ENCODE peak calls at places on chromosome 1, in nine cellular contexts. O, R, I, J, C, H, U, K and T are unnamed samples.

GRCh38 chr1:155968670-155969069 is 9.7 kb downstream of the ARHGEF2 start:
- DNase-seq in K (no peak), O (no peak), H (no peak), R (no peak), C (no peak), J (no peak), I (peak; percentile 72), U (peak; percentile 86), T (no peak)

GRCh38 chr1:212074313-212074712 is 38.8 kb downstream of the DTL start:
- DNase-seq in I (no peak), K (no peak), R (no peak), C (no peak), H (no peak), O (no peak), J (no peak), U (no peak), T (no peak)

GRCh38 chr1:2257245-2257627 is 29.1 kb downstream of the SKI start:
- DNase-seq in U (no peak), I (no peak), K (no peak), J (no peak), C (no peak), R (no peak), H (no peak), O (peak; percentile 53), T (no peak)

GRCh38 chr1:230681599-230681998 is 32.3 kb downstream of the AGT start:
- DNase-seq in O (no peak), C (peak; percentile 100), J (no peak), U (peak; percentile 84), I (peak; percentile 85), K (no peak), R (peak; percentile 69), H (no peak), T (peak; percentile 81)

GRCh38 chr1:167695756-167696561 is 25.8 kb upstream of the MPZL1 start:
- DNase-seq in R (no peak), U (no peak), K (no peak), I (no peak), C (no peak), O (no peak), H (no peak), J (no peak), T (no peak)

GRCh38 chr1:31458287-31458896 is 45.4 kb downstream of the SERINC2 start:
- DNase-seq in J (no peak), I (no peak), R (no peak), U (no peak), H (no peak), K (no peak), O (no peak), C (no peak), T (no peak)

GRCh38 chr1:204203206-204203767 is 7.0 kb upstream of the KISS1 start:
- DNase-seq in C (peak; percentile 79), O (peak; percentile 14), H (no peak), K (no peak), U (no peak), R (no peak), J (no peak), I (no peak), T (no peak)

GRCh38 chr1:170162385-170163226 is 16.8 kb downstream of the NTMT2 start:
- DNase-seq in J (no peak), C (peak; percentile 23), R (no peak), U (peak; percentile 83), O (peak; percentile 9), H (peak; percentile 26), K (no peak), I (peak; percentile 96), T (no peak)

GRCh38 chr1:183080406-183080805 is 57.2 kb downstream of the LAMC1 start:
- DNase-seq in C (peak; percentile 67), U (peak; percentile 44), O (no peak), I (peak; percentile 76), R (no peak), H (no peak), K (no peak), J (no peak), T (no peak)

GRCh38 chr1:183074215-183074614 is 51.0 kb downstream of the LAMC1 start:
- DNase-seq in J (no peak), C (no peak), O (no peak), H (no peak), K (no peak), R (no peak), U (no peak), I (no peak), T (no peak)

GRCh38 chr1:183079697-183080096 is 56.5 kb downstream of the LAMC1 start:
- DNase-seq in O (no peak), R (no peak), I (no peak), U (no peak), J (no peak), C (peak; percentile 75), H (no peak), K (no peak), T (no peak)

GRCh38 chr1:183075861-183076260 is 52.6 kb downstream of the LAMC1 start:
- DNase-seq in C (peak; percentile 21), U (peak; percentile 54), H (no peak), J (no peak), O (no peak), R (no peak), K (no peak), I (no peak), T (no peak)

DNA sequence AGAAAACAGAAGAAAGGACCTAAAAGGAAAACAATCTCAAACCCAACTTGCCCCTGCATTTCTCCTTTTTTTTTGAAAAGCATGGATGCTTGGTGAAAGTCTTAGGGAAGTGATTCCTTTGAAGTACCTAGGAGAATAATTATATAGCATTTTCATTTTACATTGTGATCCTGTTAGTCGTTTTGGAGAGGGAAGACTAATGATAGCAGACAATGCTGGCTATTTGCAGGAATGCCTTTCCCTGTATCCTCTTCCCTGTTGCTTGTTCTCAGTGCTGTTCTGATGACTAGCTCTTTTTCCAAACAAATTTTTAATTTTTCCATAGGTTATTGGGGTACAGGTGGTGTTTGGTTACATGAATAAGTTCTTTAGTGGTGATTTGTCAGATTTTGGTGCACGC is 53.9 kb downstream of the LAMC1 start:
- DNase-seq in U (no peak), J (no peak), R (no peak), I (no peak), H (no peak), O (no peak), K (no peak), C (no peak), T (no peak)
- H3K4me1 ChIP-seq in U (peaks cover 13% of the 10 kb centered on the region), J (no peaks in the 10 kb centered on the region), R (peaks cover 15% of the 10 kb centered on the region), I (peaks cover 17% of the 10 kb centered on the region), H (peaks cover 2% of the 10 kb centered on the region), O (peaks cover 3% of the 10 kb centered on the region), K (peaks cover 78% of the 10 kb centered on the region), C (peaks cover 31% of the 10 kb centered on the region), T (peaks cover 10% of the 10 kb centered on the region)

GRCh38 chr1:107896946-107897345 is 68.0 kb downstream of the VAV3 start:
- DNase-seq in K (no peak), H (no peak), C (no peak), I (no peak), U (no peak), J (no peak), R (no peak), O (no peak), T (no peak)

GRCh38 chr1:107895403-107896181 is 69.4 kb downstream of the VAV3 start:
- DNase-seq in K (no peak), C (no peak), R (no peak), U (no peak), O (no peak), J (peak; percentile 5), I (no peak), H (no peak), T (no peak)

GRCh38 chr1:107899655-107900054 is 65.3 kb downstream of the VAV3 start:
- DNase-seq in C (no peak), O (no peak), J (no peak), R (no peak), K (no peak), U (no peak), I (no peak), H (no peak), T (peak; percentile 4)

GRCh38 chr1:107897428-107898339 is 67.3 kb downstream of the VAV3 start:
- DNase-seq in C (no peak), O (no peak), H (no peak), I (no peak), R (no peak), U (no peak), J (peak; percentile 2), K (peak; percentile 11), T (no peak)

DNA sequence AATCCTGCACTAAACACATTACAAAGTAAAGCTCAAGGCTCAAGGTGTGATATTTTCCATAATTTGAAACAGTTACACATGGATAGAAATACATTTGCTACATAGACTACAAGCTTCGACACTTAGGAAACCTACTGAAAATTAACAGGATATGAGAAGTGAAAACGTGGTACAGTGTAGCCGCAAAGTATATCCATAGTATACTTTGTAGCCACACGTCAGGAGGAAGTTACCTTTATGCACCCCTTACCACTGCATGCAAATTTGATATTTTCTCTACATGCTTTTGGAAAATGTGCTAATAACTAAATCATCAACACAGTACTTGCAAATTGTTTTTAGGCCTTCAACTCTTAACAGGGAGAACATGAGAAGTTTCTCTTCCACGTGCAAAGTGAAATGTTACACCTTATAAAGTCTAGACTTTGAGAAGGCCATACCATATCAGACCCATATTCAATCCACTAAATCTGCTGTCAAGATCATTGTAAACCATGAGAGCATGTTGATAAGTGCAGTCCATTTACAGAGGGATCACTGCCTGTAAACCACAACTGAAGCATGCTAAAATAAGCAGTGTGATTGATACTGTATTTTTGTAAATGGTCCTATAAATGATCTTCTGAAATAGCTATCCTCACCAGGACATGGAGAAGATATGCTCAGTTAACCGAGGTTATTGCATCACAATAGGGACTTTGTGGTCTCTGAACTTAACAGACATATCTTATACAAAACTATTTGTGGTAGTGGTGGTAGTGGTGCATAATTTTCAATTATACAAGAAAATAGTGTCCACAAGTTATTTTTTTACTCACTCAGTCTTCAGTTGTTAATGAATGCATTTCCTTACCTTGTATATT is 64.7 kb downstream of the VAV3 start:
- DNase-seq in H (no peak), I (no peak), O (no peak), U (no peak), R (no peak), J (no peak), C (no peak), K (no peak), T (no peak)
- H3K4me1 ChIP-seq in H (peaks cover 2% of the 10 kb centered on the region), I (no peaks in the 10 kb centered on the region), O (no peaks in the 10 kb centered on the region), U (no peaks in the 10 kb centered on the region), R (peaks cover 12% of the 10 kb centered on the region), J (peaks cover 32% of the 10 kb centered on the region), C (no peaks in the 10 kb centered on the region), K (no peaks in the 10 kb centered on the region), T (no peaks in the 10 kb centered on the region)

GRCh38 chr1:70256664-70257063 is 35.5 kb downstream of the SRSF11 start:
- DNase-seq in J (no peak), R (no peak), K (no peak), O (no peak), I (no peak), H (no peak), C (no peak), U (peak; percentile 10), T (no peak)
- H3K4me1 ChIP-seq in J (no peaks in the 10 kb centered on the region), R (no peaks in the 10 kb centered on the region), K (no peaks in the 10 kb centered on the region), O (no peaks in the 10 kb centered on the region), I (no peaks in the 10 kb centered on the region), H (no peaks in the 10 kb centered on the region), C (no peaks in the 10 kb centered on the region), U (no peaks in the 10 kb centered on the region), T (no peaks in the 10 kb centered on the region)

GRCh38 chr1:165900576-165901380 is 73.4 kb downstream of the UCK2 start:
- DNase-seq in I (no peak), U (peak; percentile 38), K (no peak), H (no peak), C (no peak), R (no peak), O (no peak), J (no peak), T (peak; percentile 79)

GRCh38 chr1:165899461-165899941 is 72.1 kb downstream of the UCK2 start:
- DNase-seq in O (no peak), R (no peak), I (peak; percentile 23), K (no peak), C (no peak), U (no peak), H (no peak), J (no peak), T (peak; percentile 67)

GRCh38 chr1:165896277-165896676 is 68.9 kb downstream of the UCK2 start:
- DNase-seq in O (no peak), K (no peak), R (no peak), H (no peak), I (peak; percentile 98), J (no peak), C (peak; percentile 53), U (peak; percentile 90), T (peak; percentile 47)

GRCh38 chr1:165897326-165898303 is 70.2 kb downstream of the UCK2 start:
- DNase-seq in U (peak; percentile 26), C (no peak), H (no peak), J (no peak), O (no peak), R (no peak), K (no peak), I (peak; percentile 80), T (no peak)

GRCh38 chr1:165898837-165899236 is 71.4 kb downstream of the UCK2 start:
- DNase-seq in H (no peak), U (peak; percentile 96), I (peak; percentile 100), R (peak; percentile 26), C (peak; percentile 50), K (no peak), J (no peak), O (no peak), T (peak; percentile 96)
- H3K4me1 ChIP-seq in H (no peaks in the 10 kb centered on the region), U (peaks cover 68% of the 10 kb centered on the region), I (peaks cover 62% of the 10 kb centered on the region), R (no peaks in the 10 kb centered on the region), C (peaks cover 25% of the 10 kb centered on the region), K (no peaks in the 10 kb centered on the region), J (no peaks in the 10 kb centered on the region), O (no peaks in the 10 kb centered on the region), T (peaks cover 44% of the 10 kb centered on the region)